ENCODE peak calls at places on chromosomes 13 and 19, in seven cellular contexts. J is adrenal gland, Y is OCI-LY7, L is left lung, I is MM.1S, B is astrocyte, V is body of pancreas. U is an unnamed sample. For H3K9me3, the result is how much of the 10 kb centered on the place peaks cover.

GRCh38 chr13:102877285-102877684 is 31.5 kb downstream of the ERCC5 start:
- DNase-seq in B (peak), I (no peak), Y (no peak), V (no peak), J (no peak), L (no peak), U (no peak)

GRCh38 chr13:32504263-32504662 is 34.3 kb downstream of the N4BP2L2 start:
- DNase-seq in B (no peak), J (no peak), V (no peak), Y (no peak), I (no peak), L (no peak), U (no peak)

GRCh38 chr19:42445948-42446347 is 3.2 kb upstream of the CXCL17 start:
- DNase-seq in I (no peak), L (no peak), B (no peak), Y (no peak), V (no peak), J (no peak), U (no peak)

GRCh38 chr19:19531951-19532805 is 3.5 kb downstream of the YJEFN3 start:
- DNase-seq in L (peak), Y (peak), B (no peak), V (peak), J (peak), I (peak), U (peak)

GRCh38 chr19:46585539-46585938 is 15.6 kb upstream of the CALM3 start:
- DNase-seq in L (no peak), Y (no peak), J (no peak), B (no peak), I (no peak), V (no peak), U (no peak)

GRCh38 chr13:63628310-63628709 is 2212.7 kb upstream of the PCDH20 start:
- DNase-seq in B (no peak), I (no peak), V (no peak), L (no peak), J (no peak), Y (no peak), U (no peak)

GRCh38 chr19:29121684-29122083 is 91.3 kb downstream of the UQCRFS1 start:
- DNase-seq in I (no peak), B (no peak), L (no peak), Y (no peak), V (no peak), J (no peak), U (peak)

GRCh38 chr19:18057557-18057956 is 29.2 kb downstream of the IL12RB1 start:
- DNase-seq in L (no peak), V (no peak), Y (no peak), B (no peak), J (peak), I (no peak), U (no peak)

GRCh38 chr19:38243279-38243673 is 12.9 kb downstream of the PPP1R14A start:
- DNase-seq in J (no peak), L (no peak), V (no peak), B (no peak), Y (no peak), I (no peak), U (no peak)

GRCh38 chr19:51688665-51689571 is 4.2 kb upstream of the SPACA6 start:
- DNase-seq in B (peak), I (no peak), Y (no peak), L (peak), J (peak), V (peak), U (peak)

GRCh38 chr19:17938092-17938845 is 5.5 kb downstream of the CCDC124 start:
- DNase-seq in L (peak), V (peak), B (peak), J (peak), I (peak), Y (peak), U (peak)

GRCh38 chr13:114047358-114047881 is 73.5 kb upstream of the C13orf46 start:
- DNase-seq in L (peak), J (no peak), Y (no peak), I (peak), B (peak), V (no peak), U (no peak)

GRCh38 chr19:34578173-34578572 is 96.6 kb downstream of the WTIP start:
- DNase-seq in I (no peak), V (no peak), Y (no peak), B (no peak), J (no peak), L (no peak), U (no peak)

GRCh38 chr13:73898899-73899298 is 235.3 kb downstream of the KLF12 start:
- DNase-seq in L (peak), B (no peak), I (no peak), J (no peak), V (no peak), Y (no peak), U (no peak)

GRCh38 chr19:45643024-45643926 is 4.1 kb upstream of the EML2 start:
- DNase-seq in J (peak), B (peak), I (peak), L (peak), V (peak), Y (peak), U (peak)

GRCh38 chr13:35479223-35479536 is 2.7 kb upstream of the MAB21L1 start:
- DNase-seq in L (no peak), B (no peak), V (no peak), J (no peak), I (no peak), Y (no peak), U (no peak)

GRCh38 chr19:18795540-18795939 is 4.4 kb upstream of the COMP start:
- DNase-seq in V (no peak), L (peak), Y (no peak), J (no peak), I (no peak), B (peak), U (peak)

GRCh38 chr19:32646556-32646955 is 28.4 kb downstream of the ANKRD27 start:
- DNase-seq in Y (no peak), L (no peak), V (no peak), B (no peak), I (no peak), J (no peak), U (no peak)

GRCh38 chr19:10625762-10626138 is 397 bp downstream of the SLC44A2 start:
- DNase-seq in Y (no peak), L (no peak), J (no peak), V (no peak), I (no peak), B (no peak), U (no peak)

GRCh38 chr13:40518481-40518882 is 148.0 kb downstream of the FOXO1 start:
- DNase-seq in B (peak), I (no peak), V (peak), J (no peak), L (no peak), Y (no peak), U (no peak)

GRCh38 chr19:10237702-10238101 is 6.6 kb upstream of the S1PR2 start:
- DNase-seq in B (no peak), L (no peak), I (no peak), J (no peak), V (no peak), Y (no peak), U (peak)

GRCh38 chr13:70568571-70568970 is 460.3 kb upstream of the KLHL1 start:
- DNase-seq in Y (peak), B (peak), L (no peak), V (no peak), I (peak), J (peak), U (no peak)

GRCh38 chr13:43377149-43377548 is 353.8 kb downstream of the DNAJC15 start:
- DNase-seq in J (no peak), L (no peak), V (peak), B (peak), I (no peak), Y (no peak), U (no peak)

GRCh38 chr19:52442179-52442578 is 11.2 kb upstream of the ZNF578 start:
- DNase-seq in B (no peak), L (no peak), Y (no peak), I (no peak), J (no peak), V (no peak), U (no peak)

GRCh38 chr13:109787135-109787954 is 962 bp upstream of the IRS2 start:
- DNase-seq in J (peak), I (peak), Y (peak), B (no peak), V (peak), L (peak), U (peak)

GRCh38 chr13:55087085-55087484 is 2053.6 kb upstream of the PRR20A start:
- DNase-seq in Y (no peak), J (no peak), I (no peak), B (no peak), L (no peak), V (no peak), U (no peak)

GRCh38 chr19:30335306-30335886 is 36.8 kb upstream of the ZNF536 start:
- DNase-seq in B (no peak), Y (no peak), L (no peak), I (no peak), J (no peak), V (no peak), U (no peak)

GRCh38 chr19:36686365-36687213 is 823 bp upstream of the ZNF567 start:
- DNase-seq in J (no peak), Y (no peak), I (no peak), B (peak), V (peak), L (no peak), U (no peak)

GRCh38 chr19:16288544-16288943 is 36.1 kb upstream of the KLF2 start:
- DNase-seq in L (no peak), Y (no peak), B (no peak), J (no peak), I (no peak), V (no peak), U (no peak)

GRCh38 chr19:49113762-49114629 is at the start of gene LIN7B:
- DNase-seq in I (peak), V (peak), Y (peak), L (peak), B (peak), J (peak), U (peak)

GRCh38 chr13:40986328-40986856 is 32.7 kb downstream of the ELF1 start:
- DNase-seq in J (no peak), I (no peak), V (no peak), L (no peak), Y (no peak), B (peak), U (no peak)

GRCh38 chr19:3458229-3458555 is 22.1 kb downstream of the SMIM24 start:
- DNase-seq in Y (no peak), J (no peak), B (peak), L (peak), I (no peak), V (no peak), U (no peak)

GRCh38 chr13:33126909-33127607 is 110.8 kb downstream of the KL start:
- DNase-seq in V (no peak), I (no peak), J (no peak), L (no peak), Y (no peak), B (peak), U (no peak)

GRCh38 chr19:7925171-7925837 is 631 bp downstream of the CTXN1 start:
- DNase-seq in V (peak), L (peak), J (peak), B (peak), Y (peak), I (peak), U (peak)

GRCh38 chr19:39401549-39402416 is 4.9 kb upstream of the ZFP36 start:
- DNase-seq in J (peak), I (peak), L (no peak), B (peak), V (no peak), Y (peak), U (peak)

GRCh38 chr19:30084390-30084819 is 142.4 kb downstream of the URI1 start:
- DNase-seq in I (no peak), B (no peak), V (no peak), L (peak), J (no peak), Y (no peak), U (no peak)

GRCh38 chr19:10424011-10424637 is 3.8 kb downstream of the PDE4A start:
- DNase-seq in I (peak), L (peak), V (peak), J (peak), Y (peak), B (peak), U (peak)

GRCh38 chr13:113121183-113121927 is 1.2 kb upstream of the F10 start:
- DNase-seq in B (no peak), I (no peak), V (no peak), J (no peak), L (peak), Y (no peak), U (no peak)

GRCh38 chr19:35828694-35829301 is 16.2 kb upstream of the PRODH2 start:
- DNase-seq in V (peak), B (peak), J (peak), I (peak), L (no peak), Y (peak), U (peak)

GRCh38 chr19:2315818-2316353 is 7.9 kb upstream of the LINGO3 start:
- DNase-seq in J (peak), Y (peak), L (peak), V (peak), I (peak), B (no peak), U (no peak)

GRCh38 chr19:14476307-14476662 is 1.1 kb upstream of the PTGER1 start:
- DNase-seq in B (no peak), J (no peak), I (no peak), V (no peak), Y (no peak), L (no peak), U (no peak)

GRCh38 chr19:14475251-14476073 is at the start of gene PTGER1:
- DNase-seq in L (peak), V (no peak), I (no peak), J (no peak), Y (no peak), B (no peak), U (peak)

GRCh38 chr19:14473073-14473790 is 1.9 kb downstream of the PTGER1 start:
- DNase-seq in L (peak), V (no peak), Y (no peak), I (no peak), J (no peak), B (no peak), U (no peak)

GRCh38 chr19:14473915-14474578 is 1.1 kb downstream of the PTGER1 start:
- DNase-seq in B (no peak), I (no peak), L (peak), J (peak), V (no peak), Y (no peak), U (no peak)

DNA sequence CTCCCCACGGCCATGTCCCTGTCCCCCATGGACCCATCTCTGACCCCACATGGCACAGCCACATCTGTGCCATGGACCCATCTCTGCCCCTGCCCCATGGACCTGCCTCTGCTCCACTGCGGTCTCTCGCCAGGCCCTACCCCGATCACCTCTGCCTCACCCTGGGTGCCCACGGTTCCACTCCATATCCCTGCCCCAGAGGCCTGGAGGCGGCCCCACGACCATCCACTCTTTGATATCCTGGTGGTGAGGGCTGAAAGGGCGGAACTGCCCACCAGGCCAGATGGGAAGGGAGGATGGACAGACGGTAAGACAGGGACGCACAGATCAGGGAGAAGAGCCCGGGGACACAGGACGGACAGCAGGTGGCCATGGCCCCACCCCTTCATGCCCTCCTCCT is 327 bp downstream of the PTGER1 start:
- DNase-seq in B (no peak), V (no peak), I (no peak), L (no peak), Y (no peak), J (no peak), U (no peak)
- H3K4me3 ChIP-seq in B (peak), V (no peak), I (no peak), L (no peak), Y (no peak), J (no peak), U (no peak)

GRCh38 chr19:56956503-56957226 is 116.1 kb upstream of the PEG3 start:
- DNase-seq in V (no peak), Y (no peak), B (no peak), J (no peak), L (no peak), I (no peak), U (no peak)

GRCh38 chr19:56960959-56961622 is 120.6 kb upstream of the PEG3 start:
- DNase-seq in L (no peak), J (no peak), V (no peak), I (no peak), B (no peak), Y (no peak), U (no peak)

GRCh38 chr19:56958428-56958827 is 117.9 kb upstream of the PEG3 start:
- DNase-seq in I (no peak), J (peak), V (no peak), B (no peak), L (no peak), Y (no peak), U (no peak)

GRCh38 chr19:56955637-56956216 is 115.2 kb upstream of the PEG3 start:
- DNase-seq in I (no peak), J (no peak), B (no peak), L (no peak), Y (no peak), V (no peak), U (no peak)

DNA sequence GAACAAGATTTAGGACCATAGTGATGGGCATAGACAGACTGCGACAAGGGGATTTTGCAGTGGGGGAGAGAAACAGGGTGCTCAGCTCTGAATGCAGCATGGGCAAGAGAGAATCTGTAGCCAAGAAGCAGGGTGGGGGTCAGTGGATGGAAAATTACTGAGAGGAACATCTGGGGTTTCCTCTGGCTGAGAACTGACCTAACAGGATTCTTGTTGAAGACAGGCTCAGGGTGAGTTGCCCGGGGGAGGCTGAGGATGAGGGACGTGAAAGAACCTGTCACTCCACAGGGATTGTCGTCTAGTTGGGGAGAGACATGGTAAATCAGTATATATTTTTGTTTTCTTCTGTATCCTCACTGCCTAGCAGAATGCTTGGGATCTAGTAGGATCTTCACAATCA is 118.7 kb upstream of the PEG3 start:
- DNase-seq in I (no peak), L (no peak), J (no peak), V (no peak), B (no peak), Y (no peak), U (no peak)
- H3K9me3 ChIP-seq in I (under half), L (under half), J (under half), V (under half), B (under half), Y (under half), U (under half)

DNA sequence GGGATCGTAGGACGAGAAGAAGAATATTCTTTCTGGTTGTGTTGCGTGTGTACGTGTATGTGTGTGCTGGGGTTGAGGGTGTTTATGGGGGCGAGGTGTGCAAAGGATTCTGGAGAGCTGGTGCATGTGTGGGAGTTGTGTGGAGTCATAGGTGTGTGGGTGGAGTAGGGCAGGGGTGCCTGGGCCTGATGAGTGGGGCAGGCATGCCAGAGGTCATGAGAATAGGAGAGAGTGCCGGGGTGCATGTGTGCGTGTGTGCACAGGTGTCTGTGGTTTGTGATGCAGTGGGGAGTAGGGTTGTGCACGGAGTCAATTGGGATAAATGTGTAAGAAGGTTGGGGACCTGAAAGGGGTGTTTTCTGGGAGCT is 649 bp downstream of the TMEM91 start:
- DNase-seq in I (no peak), V (no peak), Y (no peak), B (no peak), J (no peak), L (peak), U (no peak)
- H3K4me3 ChIP-seq in I (no peak), V (peak), Y (no peak), B (peak), J (peak), L (peak), U (no peak)

DNA sequence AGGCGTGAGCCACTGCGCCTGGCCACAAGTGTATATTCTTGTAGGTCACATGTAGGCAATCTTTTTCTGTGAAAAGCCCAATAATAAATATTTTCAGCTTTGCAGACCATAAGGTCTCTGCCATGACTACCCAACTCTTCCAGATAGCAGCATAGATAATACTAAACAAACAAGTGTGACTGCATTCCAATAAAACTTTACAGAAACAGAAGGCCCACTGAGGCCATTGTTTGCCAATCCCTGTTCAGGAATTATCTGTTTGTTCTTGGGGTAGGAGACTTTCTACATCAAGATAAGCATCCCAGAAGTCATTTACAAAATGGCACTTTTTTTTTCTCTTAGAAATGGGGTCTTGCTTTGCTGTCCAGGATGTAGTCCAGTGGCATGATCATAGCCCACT is 2.8 kb upstream of the ZNF329 start:
- DNase-seq in B (no peak), V (no peak), J (no peak), I (no peak), Y (no peak), L (no peak), U (no peak)
- H3K9me3 ChIP-seq in B (under half), V (under half), J (under half), I (under half), Y (under half), L (under half), U (under half)

GRCh38 chr19:55366790-55367189 is 3.5 kb downstream of the IL11 start:
- DNase-seq in Y (no peak), J (no peak), L (no peak), V (no peak), B (no peak), I (no peak), U (no peak)

GRCh38 chr19:55370305-55370988 is at the start of gene IL11:
- DNase-seq in Y (no peak), I (no peak), L (no peak), B (peak), V (no peak), J (no peak), U (peak)

GRCh38 chr19:55369651-55370304 is 485 bp downstream of the IL11 start:
- DNase-seq in J (no peak), V (no peak), B (peak), L (no peak), Y (no peak), I (no peak), U (peak)

GRCh38 chr19:55368106-55368505 is 2.2 kb downstream of the IL11 start:
- DNase-seq in V (no peak), L (peak), B (no peak), Y (no peak), J (no peak), I (no peak), U (no peak)

GRCh38 chr19:55368701-55369563 is 1.3 kb downstream of the IL11 start:
- DNase-seq in L (peak), Y (no peak), V (no peak), J (no peak), B (peak), I (no peak), U (peak)
- H3K4me3 ChIP-seq in L (no peak), Y (no peak), V (no peak), J (no peak), B (peak), I (no peak), U (no peak)

GRCh38 chr13:30179547-30180256 is 127.6 kb downstream of the KATNAL1 start:
- DNase-seq in J (no peak), I (no peak), V (no peak), L (no peak), B (no peak), Y (no peak), U (no peak)
- H3K9me3 ChIP-seq in J (under half), I (under half), V (under half), L (under half), B (under half), Y (under half), U (under half)